ENCODE peak calls at places on chromosome 21, in eight cellular contexts. K is testis; U is PC-3; W is CD4-positive, alpha-beta memory T cell; A is AG10803; R is astrocyte of the spinal cord; F is right lobe of liver; H is heart left ventricle. S is an unnamed sample.

GRCh38 chr21:17783816-17784598 is 35.1 kb downstream of the C21orf91 start:
- DNase-seq in K (no peak), U (no peak), W (peak), A (no peak), R (no peak), F (no peak), H (no peak), S (peak)

GRCh38 chr21:23936224-23936623 is 1671.1 kb downstream of the MRPL39 start:
- DNase-seq in K (peak), U (peak), W (no peak), A (no peak), R (peak), F (no peak), H (no peak), S (peak)

GRCh38 chr21:44286716-44287632 is 1.3 kb downstream of the AIRE start:
- DNase-seq in K (no peak), U (no peak), W (no peak), A (no peak), R (no peak), F (no peak), H (no peak), S (no peak)

GRCh38 chr21:33293136-33293535 is 27.0 kb downstream of the IL10RB start:
- DNase-seq in K (no peak), U (no peak), W (no peak), A (no peak), R (no peak), F (no peak), H (no peak), S (no peak)

GRCh38 chr21:36203603-36203889 is 46.9 kb downstream of the DOP1B start:
- DNase-seq in K (no peak), U (peak), W (no peak), A (peak), R (peak), F (no peak), H (no peak), S (no peak)

GRCh38 chr21:35226302-35226701 is 177.2 kb upstream of the RUNX1 start:
- DNase-seq in K (no peak), U (peak), W (no peak), A (peak), R (peak), F (peak), H (no peak), S (no peak)

GRCh38 chr21:41243107-41243506 is 73.5 kb upstream of the FAM3B start:
- DNase-seq in K (no peak), U (no peak), W (no peak), A (no peak), R (no peak), F (no peak), H (no peak), S (no peak)

GRCh38 chr21:40546657-40547056 is 300.3 kb downstream of the DSCAM start:
- DNase-seq in K (no peak), U (no peak), W (no peak), A (no peak), R (no peak), F (no peak), H (no peak), S (no peak)

GRCh38 chr21:25552856-25553255 is 54.4 kb downstream of the MRPL39 start:
- DNase-seq in K (no peak), U (no peak), W (no peak), A (no peak), R (no peak), F (no peak), H (no peak), S (no peak)

GRCh38 chr21:35424122-35424521 is 375.0 kb upstream of the RUNX1 start:
- DNase-seq in K (no peak), U (no peak), W (no peak), A (peak), R (no peak), F (no peak), H (no peak), S (no peak)

GRCh38 chr21:25845729-25846256 is 111.0 kb downstream of the GABPA start:
- DNase-seq in K (no peak), U (no peak), W (no peak), A (peak), R (no peak), F (no peak), H (no peak), S (no peak)

GRCh38 chr21:23858878-23859277 is 1748.4 kb downstream of the MRPL39 start:
- DNase-seq in K (no peak), U (no peak), W (no peak), A (no peak), R (no peak), F (no peak), H (no peak), S (no peak)

GRCh38 chr21:16308269-16308668 is 578.5 kb downstream of the USP25 start:
- DNase-seq in K (no peak), U (no peak), W (no peak), A (peak), R (peak), F (no peak), H (no peak), S (no peak)
- H3K4me3 ChIP-seq in K (no peak), U (no peak), W (no peak), A (peak), R (peak), F (no peak), H (peak), S (no peak)

GRCh38 chr21:37413553-37414291 is 47.1 kb downstream of the DYRK1A start:
- DNase-seq in K (no peak), U (no peak), W (no peak), A (no peak), R (no peak), F (no peak), H (no peak), S (no peak)
- H3K4me3 ChIP-seq in K (no peak), U (no peak), W (no peak), A (no peak), R (no peak), F (no peak), H (no peak), S (no peak)

DNA sequence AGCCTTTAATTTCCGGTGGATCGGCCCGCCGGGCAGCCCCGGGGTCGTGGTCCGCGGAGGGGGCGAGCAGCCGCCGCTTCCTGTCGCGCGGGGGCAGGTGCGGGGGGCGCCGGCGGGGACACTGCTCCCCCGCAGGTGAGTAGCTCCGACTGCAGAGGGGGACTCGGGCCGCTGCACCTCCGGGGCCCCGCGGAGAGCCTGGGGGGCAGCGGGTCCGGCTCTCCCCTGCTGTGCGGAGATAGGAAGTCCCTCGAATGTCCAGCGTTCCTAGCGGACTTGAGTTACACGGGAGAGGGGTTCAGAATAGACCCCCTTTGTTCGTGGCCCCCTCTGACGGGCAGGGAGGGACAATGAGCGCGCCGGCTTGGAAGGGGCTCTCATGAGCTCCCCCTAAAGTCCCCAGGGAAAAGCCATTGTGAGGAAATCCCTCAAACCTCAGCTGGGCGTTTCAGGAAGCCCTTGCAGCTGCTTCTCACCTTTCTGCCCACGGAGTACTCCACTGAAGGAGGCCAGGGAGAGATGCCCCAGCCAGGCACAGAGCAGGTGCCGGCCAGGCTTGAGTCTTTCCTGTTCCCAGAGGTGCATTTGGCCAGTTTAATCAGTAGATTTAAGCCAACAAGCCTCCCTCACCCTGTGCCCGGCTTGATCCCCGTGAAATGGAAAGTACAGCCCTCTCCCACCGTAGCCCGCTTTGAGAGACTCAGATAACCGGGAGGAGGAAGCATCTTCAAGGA is 925 bp downstream of the PDE9A start:
- DNase-seq in K (no peak), U (no peak), W (no peak), A (no peak), R (no peak), F (no peak), H (no peak), S (no peak)
- H3K4me3 ChIP-seq in K (peak), U (peak), W (peak), A (no peak), R (no peak), F (peak), H (peak), S (peak)

GRCh38 chr21:15060776-15061175 is 4.0 kb downstream of the NRIP1 start:
- DNase-seq in K (no peak), U (peak), W (no peak), A (peak), R (peak), F (no peak), H (no peak), S (no peak)

GRCh38 chr21:15061284-15061683 is 3.5 kb downstream of the NRIP1 start:
- DNase-seq in K (no peak), U (no peak), W (no peak), A (no peak), R (no peak), F (no peak), H (no peak), S (no peak)

GRCh38 chr21:15062566-15062965 is 2.2 kb downstream of the NRIP1 start:
- DNase-seq in K (no peak), U (peak), W (peak), A (no peak), R (peak), F (no peak), H (no peak), S (no peak)

GRCh38 chr21:15063081-15063820 is 1.5 kb downstream of the NRIP1 start:
- DNase-seq in K (peak), U (peak), W (no peak), A (no peak), R (peak), F (no peak), H (no peak), S (no peak)

DNA sequence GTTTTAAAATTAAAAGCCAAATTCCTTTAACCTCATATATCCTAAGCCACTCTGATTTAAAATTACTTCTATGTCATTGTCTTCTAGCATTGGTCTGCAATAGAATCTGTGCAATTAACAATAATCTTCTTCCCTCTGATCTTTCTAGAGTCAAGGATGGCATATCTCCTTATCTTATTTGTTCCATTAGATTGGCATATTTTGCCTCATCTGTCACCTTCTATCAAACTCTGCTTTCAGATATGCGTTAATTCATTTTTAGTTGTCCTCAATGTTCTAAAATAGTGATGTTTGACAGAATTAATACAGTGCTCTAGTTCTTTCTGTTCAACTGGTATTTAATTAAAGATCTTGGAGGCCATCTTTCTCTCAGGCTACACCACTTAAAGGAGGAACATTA is 3.1 kb downstream of the NRIP1 start:
- DNase-seq in K (no peak), U (no peak), W (no peak), A (no peak), R (no peak), F (no peak), H (no peak), S (no peak)
- H3K4me3 ChIP-seq in K (no peak), U (peak), W (no peak), A (no peak), R (no peak), F (no peak), H (no peak), S (no peak)

GRCh38 chr21:42518216-42518615 is 4.6 kb downstream of the SLC37A1 start:
- DNase-seq in K (no peak), U (peak), W (no peak), A (peak), R (peak), F (no peak), H (no peak), S (no peak)

GRCh38 chr21:42513985-42514882 is 582 bp downstream of the SLC37A1 start:
- DNase-seq in K (peak), U (peak), W (peak), A (no peak), R (no peak), F (peak), H (peak), S (no peak)

GRCh38 chr21:42513151-42513984 is at the start of gene SLC37A1:
- DNase-seq in K (peak), U (peak), W (peak), A (no peak), R (no peak), F (peak), H (no peak), S (no peak)

GRCh38 chr21:42514883-42515228 is 1.2 kb downstream of the SLC37A1 start:
- DNase-seq in K (no peak), U (peak), W (no peak), A (no peak), R (no peak), F (no peak), H (no peak), S (no peak)

DNA sequence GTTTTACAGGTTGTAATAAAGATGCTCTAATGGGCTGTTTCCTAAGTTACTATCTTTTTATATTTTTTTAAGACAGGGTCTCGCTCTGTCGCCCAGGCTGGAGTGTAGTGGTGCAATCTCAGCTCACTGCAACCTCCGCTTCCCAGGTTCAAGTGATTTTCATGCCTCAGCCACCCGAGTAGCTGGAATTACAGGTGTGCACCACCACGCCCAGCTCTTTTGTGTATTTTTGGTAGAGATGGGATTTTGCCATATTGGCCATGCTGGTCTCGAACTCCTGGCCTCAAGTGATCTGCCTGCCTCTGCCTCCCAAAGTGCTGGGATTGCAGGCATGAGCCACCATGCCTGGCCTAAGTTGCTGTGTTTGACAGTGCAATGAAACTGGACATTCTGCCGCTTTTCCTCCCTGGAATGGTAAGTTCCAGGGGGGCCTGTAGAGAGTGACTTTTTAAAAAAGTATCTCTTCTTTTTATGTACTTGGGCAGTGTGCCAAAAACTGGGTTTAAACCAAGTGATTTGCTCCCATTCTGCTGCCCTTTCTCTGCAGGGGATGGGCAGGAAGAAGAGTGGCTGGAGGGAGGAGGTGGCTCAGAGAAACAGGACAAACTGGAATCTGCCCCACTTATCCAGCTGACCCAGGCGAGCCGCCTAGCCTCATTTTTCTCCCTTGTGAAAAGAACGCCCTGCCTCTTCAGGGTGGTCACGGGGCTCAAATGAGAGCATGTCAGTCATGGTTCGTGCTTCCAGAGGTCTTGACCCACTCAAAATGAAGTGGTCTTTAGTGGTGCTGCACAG is 2.3 kb downstream of the SLC37A1 start:
- DNase-seq in K (no peak), U (peak), W (no peak), A (no peak), R (no peak), F (no peak), H (no peak), S (no peak)
- H3K4me3 ChIP-seq in K (no peak), U (peak), W (no peak), A (no peak), R (no peak), F (no peak), H (no peak), S (no peak)

DNA sequence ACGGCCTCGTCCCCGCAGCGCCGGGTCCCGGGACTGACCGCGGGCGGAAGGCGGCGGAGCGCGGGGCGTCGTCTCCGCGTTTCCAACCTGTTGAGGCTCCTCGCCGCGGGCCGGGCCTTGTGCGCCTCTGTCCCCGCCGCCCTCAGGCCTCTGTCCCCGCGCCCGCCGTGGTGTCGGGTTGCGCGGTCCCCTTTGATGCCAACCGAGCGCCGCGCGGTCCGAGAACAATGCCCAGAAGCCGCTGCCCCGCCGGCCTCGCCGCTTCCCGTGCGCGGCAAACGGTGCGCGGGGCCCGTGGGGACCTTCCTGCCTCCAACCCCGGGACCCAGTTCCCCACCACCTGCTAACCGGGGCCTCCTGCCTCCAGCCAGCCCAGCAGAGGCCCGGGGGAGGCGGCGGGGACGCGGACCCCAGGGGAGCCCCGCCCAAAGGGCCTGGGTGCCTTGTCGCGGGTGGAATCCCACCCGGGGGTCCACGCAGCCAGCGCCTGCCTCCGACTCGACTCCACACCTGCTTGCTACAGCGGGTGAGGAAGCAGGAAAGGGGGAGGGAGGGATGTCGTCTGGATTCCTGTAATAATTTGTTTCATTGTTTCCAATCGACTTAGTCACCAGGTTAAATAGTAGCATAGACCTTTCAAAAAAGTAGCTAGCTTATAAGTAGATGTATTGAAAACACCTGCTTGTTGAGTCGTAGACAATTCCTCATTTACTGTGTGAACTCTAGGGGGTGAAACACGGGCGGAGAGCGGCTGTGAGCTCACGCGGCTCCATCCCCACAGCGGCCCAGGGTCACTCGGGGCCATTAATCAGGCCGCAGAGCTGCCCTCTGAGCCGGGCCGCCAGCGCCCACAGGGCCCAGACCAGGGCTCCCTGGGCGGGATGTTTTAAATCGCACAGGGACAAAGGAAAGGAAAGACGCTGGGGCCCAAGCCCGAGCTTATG is 1.1 kb downstream of the COL18A1 start:
- DNase-seq in K (peak), U (peak), W (no peak), A (no peak), R (peak), F (no peak), H (no peak), S (no peak)
- H3K4me3 ChIP-seq in K (peak), U (peak), W (no peak), A (peak), R (peak), F (peak), H (peak), S (no peak)